ENCODE peak calls at places on chromosome 14, in nine cellular contexts. One of them, this sample, is unnamed.

GRCh38 chr14:71202881-71203280 is 295.6 kb downstream of the PCNX1 start:
- DNase-seq in breast epithelium: no peak
- DNase-seq in GM23338: no peak
- DNase-seq in endothelial cell of umbilical vein: no peak
- DNase-seq in upper lobe of left lung: no peak
- DNase-seq in sigmoid colon: no peak
- DNase-seq in HepG2: no peak
- DNase-seq in H1: no peak
- DNase-seq in HCT116: no peak
- DNase-seq in this sample: no peak

GRCh38 chr14:68677901-68678300 is 115.0 kb downstream of the ZFP36L1 start:
- DNase-seq in upper lobe of left lung: no peak
- DNase-seq in HepG2: no peak
- DNase-seq in HCT116: no peak
- DNase-seq in endothelial cell of umbilical vein: no peak
- DNase-seq in sigmoid colon: peak; percentile 27
- DNase-seq in GM23338: no peak
- DNase-seq in breast epithelium: no peak
- DNase-seq in H1: no peak
- DNase-seq in this sample: no peak

GRCh38 chr14:104137297-104138097 is 890 bp upstream of the KIF26A start:
- DNase-seq in HCT116: no peak
- DNase-seq in sigmoid colon: no peak
- DNase-seq in endothelial cell of umbilical vein: peak; percentile 51
- DNase-seq in GM23338: peak; percentile 81
- DNase-seq in upper lobe of left lung: peak; percentile 54
- DNase-seq in breast epithelium: peak; percentile 24
- DNase-seq in H1: no peak
- DNase-seq in HepG2: peak; percentile 10
- DNase-seq in this sample: peak; percentile 70

GRCh38 chr14:36083317-36083716 is 93.2 kb downstream of the PTCSC3 start:
- DNase-seq in HCT116: no peak
- DNase-seq in sigmoid colon: no peak
- DNase-seq in breast epithelium: no peak
- DNase-seq in upper lobe of left lung: no peak
- DNase-seq in GM23338: no peak
- DNase-seq in HepG2: no peak
- DNase-seq in H1: no peak
- DNase-seq in endothelial cell of umbilical vein: no peak
- DNase-seq in this sample: no peak

GRCh38 chr14:105495990-105496830 is 5.2 kb downstream of the TEDC1 start:
- DNase-seq in endothelial cell of umbilical vein: no peak
- DNase-seq in breast epithelium: no peak
- DNase-seq in H1: no peak
- DNase-seq in GM23338: no peak
- DNase-seq in sigmoid colon: no peak
- DNase-seq in upper lobe of left lung: peak; percentile 18
- DNase-seq in HCT116: no peak
- DNase-seq in HepG2: peak; percentile 85
- DNase-seq in this sample: no peak

GRCh38 chr14:25094171-25094907 is 44.4 kb upstream of the STXBP6 start:
- DNase-seq in GM23338: peak; percentile 40
- DNase-seq in endothelial cell of umbilical vein: no peak
- DNase-seq in sigmoid colon: no peak
- DNase-seq in H1: no peak
- DNase-seq in upper lobe of left lung: no peak
- DNase-seq in breast epithelium: no peak
- DNase-seq in HCT116: no peak
- DNase-seq in HepG2: no peak
- DNase-seq in this sample: no peak

GRCh38 chr14:96741151-96741977 is 55.8 kb upstream of the VRK1 start:
- DNase-seq in breast epithelium: no peak
- DNase-seq in HepG2: no peak
- DNase-seq in GM23338: peak; percentile 64
- DNase-seq in sigmoid colon: peak; percentile 67
- DNase-seq in upper lobe of left lung: peak; percentile 59
- DNase-seq in H1: peak; percentile 10
- DNase-seq in HCT116: no peak
- DNase-seq in endothelial cell of umbilical vein: peak; percentile 46
- DNase-seq in this sample: peak; percentile 68

GRCh38 chr14:100302616-100303015 is 3.6 kb downstream of the SLC25A29 start:
- DNase-seq in HepG2: no peak
- DNase-seq in upper lobe of left lung: no peak
- DNase-seq in HCT116: no peak
- DNase-seq in H1: no peak
- DNase-seq in breast epithelium: no peak
- DNase-seq in endothelial cell of umbilical vein: no peak
- DNase-seq in GM23338: no peak
- DNase-seq in sigmoid colon: no peak
- DNase-seq in this sample: peak; percentile 50

GRCh38 chr14:101542391-101542790 is 18.9 kb upstream of the DIO3 start:
- DNase-seq in breast epithelium: no peak
- DNase-seq in sigmoid colon: no peak
- DNase-seq in HCT116: no peak
- DNase-seq in HepG2: no peak
- DNase-seq in endothelial cell of umbilical vein: no peak
- DNase-seq in GM23338: no peak
- DNase-seq in upper lobe of left lung: no peak
- DNase-seq in H1: no peak
- DNase-seq in this sample: no peak

GRCh38 chr14:77024171-77024627 is 4.3 kb downstream of the IRF2BPL start:
- DNase-seq in HCT116: no peak
- DNase-seq in HepG2: peak; percentile 66
- DNase-seq in sigmoid colon: peak; percentile 78
- DNase-seq in breast epithelium: no peak
- DNase-seq in endothelial cell of umbilical vein: no peak
- DNase-seq in upper lobe of left lung: peak; percentile 71
- DNase-seq in GM23338: peak; percentile 99
- DNase-seq in H1: no peak
- DNase-seq in this sample: no peak

GRCh38 chr14:77040059-77040308 is 11.5 kb upstream of the IRF2BPL start:
- DNase-seq in HepG2: no peak
- DNase-seq in H1: no peak
- DNase-seq in sigmoid colon: no peak
- DNase-seq in HCT116: no peak
- DNase-seq in GM23338: no peak
- DNase-seq in breast epithelium: no peak
- DNase-seq in endothelial cell of umbilical vein: no peak
- DNase-seq in upper lobe of left lung: no peak
- DNase-seq in this sample: no peak

GRCh38 chr14:50015708-50016107 is 100.7 kb downstream of the VCPKMT start:
- DNase-seq in H1: no peak
- DNase-seq in upper lobe of left lung: no peak
- DNase-seq in breast epithelium: no peak
- DNase-seq in HepG2: no peak
- DNase-seq in endothelial cell of umbilical vein: no peak
- DNase-seq in sigmoid colon: no peak
- DNase-seq in GM23338: no peak
- DNase-seq in HCT116: no peak
- DNase-seq in this sample: no peak

GRCh38 chr14:50012644-50013043 is 103.7 kb downstream of the VCPKMT start:
- DNase-seq in upper lobe of left lung: no peak
- DNase-seq in HepG2: no peak
- DNase-seq in HCT116: no peak
- DNase-seq in H1: no peak
- DNase-seq in sigmoid colon: no peak
- DNase-seq in breast epithelium: no peak
- DNase-seq in GM23338: no peak
- DNase-seq in endothelial cell of umbilical vein: no peak
- DNase-seq in this sample: no peak

GRCh38 chr14:50013198-50013918 is 103.0 kb downstream of the VCPKMT start:
- DNase-seq in upper lobe of left lung: no peak
- DNase-seq in HCT116: peak; percentile 85
- DNase-seq in HepG2: peak; percentile 69
- DNase-seq in endothelial cell of umbilical vein: no peak
- DNase-seq in sigmoid colon: no peak
- DNase-seq in breast epithelium: peak; percentile 83
- DNase-seq in GM23338: no peak
- DNase-seq in H1: no peak
- DNase-seq in this sample: no peak

GRCh38 chr14:50014809-50015208 is 101.6 kb downstream of the VCPKMT start:
- DNase-seq in H1: no peak
- DNase-seq in GM23338: no peak
- DNase-seq in endothelial cell of umbilical vein: no peak
- DNase-seq in HepG2: no peak
- DNase-seq in breast epithelium: no peak
- DNase-seq in sigmoid colon: no peak
- DNase-seq in HCT116: no peak
- DNase-seq in upper lobe of left lung: no peak
- DNase-seq in this sample: no peak

GRCh38 chr14:50013934-50014333 is 102.4 kb downstream of the VCPKMT start:
- DNase-seq in HCT116: no peak
- DNase-seq in breast epithelium: no peak
- DNase-seq in HepG2: no peak
- DNase-seq in endothelial cell of umbilical vein: no peak
- DNase-seq in GM23338: no peak
- DNase-seq in H1: no peak
- DNase-seq in upper lobe of left lung: no peak
- DNase-seq in sigmoid colon: no peak
- DNase-seq in this sample: no peak
- H3K4me1 ChIP-seq in HCT116: peaks cover 60% of the 10 kb centered on the region
- H3K4me1 ChIP-seq in breast epithelium: peaks cover 3% of the 10 kb centered on the region
- H3K4me1 ChIP-seq in HepG2: peaks cover 59% of the 10 kb centered on the region
- H3K4me1 ChIP-seq in endothelial cell of umbilical vein: no peaks in the 10 kb centered on the region
- H3K4me1 ChIP-seq in GM23338: no peaks in the 10 kb centered on the region
- H3K4me1 ChIP-seq in H1: no peaks in the 10 kb centered on the region
- H3K4me1 ChIP-seq in upper lobe of left lung: no peaks in the 10 kb centered on the region
- H3K4me1 ChIP-seq in sigmoid colon: no peaks in the 10 kb centered on the region
- H3K4me1 ChIP-seq in this sample: peaks cover 13% of the 10 kb centered on the region

DNA sequence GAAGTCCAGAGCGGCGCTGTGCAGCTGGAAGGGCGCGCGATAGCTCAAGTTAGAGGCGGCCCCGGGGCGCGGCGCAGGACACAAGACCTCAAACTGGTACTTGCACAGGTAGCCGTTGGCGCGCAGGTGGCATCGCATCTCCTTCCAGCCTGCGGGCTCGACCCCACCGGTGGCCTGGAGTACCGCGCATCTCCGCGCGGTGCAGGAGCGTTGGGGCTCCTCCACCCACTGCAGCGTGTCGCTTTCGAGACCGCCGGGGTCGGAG is 553 bp downstream of the CLEC14A start:
- DNase-seq in sigmoid colon: no peak
- DNase-seq in breast epithelium: no peak
- DNase-seq in endothelial cell of umbilical vein: no peak
- DNase-seq in HepG2: no peak
- DNase-seq in H1: no peak
- DNase-seq in upper lobe of left lung: no peak
- DNase-seq in HCT116: no peak
- DNase-seq in GM23338: peak; percentile 74
- DNase-seq in this sample: no peak
- H3K4me3 ChIP-seq in sigmoid colon: peak overlapping the region; percentile 12
- H3K4me3 ChIP-seq in breast epithelium: peak overlapping the region; percentile 47
- H3K4me3 ChIP-seq in endothelial cell of umbilical vein: peak overlapping the region; percentile 99
- H3K4me3 ChIP-seq in HepG2: no peak overlapping the region
- H3K4me3 ChIP-seq in H1: peak overlapping the region; percentile 37
- H3K4me3 ChIP-seq in upper lobe of left lung: peak overlapping the region; percentile 42
- H3K4me3 ChIP-seq in HCT116: no peak overlapping the region
- H3K4me3 ChIP-seq in GM23338: peak overlapping the region; percentile 71
- H3K4me3 ChIP-seq in this sample: peak overlapping the region; percentile 45

GRCh38 chr14:88823968-88824313 is 510 bp upstream of the TTC8 start:
- DNase-seq in upper lobe of left lung: no peak
- DNase-seq in GM23338: no peak
- DNase-seq in breast epithelium: no peak
- DNase-seq in sigmoid colon: no peak
- DNase-seq in H1: no peak
- DNase-seq in endothelial cell of umbilical vein: no peak
- DNase-seq in HepG2: no peak
- DNase-seq in HCT116: no peak
- DNase-seq in this sample: no peak

GRCh38 chr14:88821888-88822287 is 2.6 kb upstream of the TTC8 start:
- DNase-seq in HepG2: no peak
- DNase-seq in HCT116: no peak
- DNase-seq in sigmoid colon: no peak
- DNase-seq in breast epithelium: no peak
- DNase-seq in upper lobe of left lung: no peak
- DNase-seq in GM23338: no peak
- DNase-seq in H1: no peak
- DNase-seq in endothelial cell of umbilical vein: no peak
- DNase-seq in this sample: no peak

GRCh38 chr14:88825503-88825902 is 1.1 kb downstream of the TTC8 start:
- DNase-seq in breast epithelium: no peak
- DNase-seq in HCT116: no peak
- DNase-seq in GM23338: no peak
- DNase-seq in HepG2: no peak
- DNase-seq in H1: no peak
- DNase-seq in endothelial cell of umbilical vein: no peak
- DNase-seq in sigmoid colon: no peak
- DNase-seq in upper lobe of left lung: no peak
- DNase-seq in this sample: no peak

GRCh38 chr14:88825078-88825458 is 617 bp downstream of the TTC8 start:
- DNase-seq in breast epithelium: no peak
- DNase-seq in HCT116: no peak
- DNase-seq in sigmoid colon: no peak
- DNase-seq in upper lobe of left lung: no peak
- DNase-seq in endothelial cell of umbilical vein: no peak
- DNase-seq in H1: no peak
- DNase-seq in GM23338: no peak
- DNase-seq in HepG2: no peak
- DNase-seq in this sample: no peak

DNA sequence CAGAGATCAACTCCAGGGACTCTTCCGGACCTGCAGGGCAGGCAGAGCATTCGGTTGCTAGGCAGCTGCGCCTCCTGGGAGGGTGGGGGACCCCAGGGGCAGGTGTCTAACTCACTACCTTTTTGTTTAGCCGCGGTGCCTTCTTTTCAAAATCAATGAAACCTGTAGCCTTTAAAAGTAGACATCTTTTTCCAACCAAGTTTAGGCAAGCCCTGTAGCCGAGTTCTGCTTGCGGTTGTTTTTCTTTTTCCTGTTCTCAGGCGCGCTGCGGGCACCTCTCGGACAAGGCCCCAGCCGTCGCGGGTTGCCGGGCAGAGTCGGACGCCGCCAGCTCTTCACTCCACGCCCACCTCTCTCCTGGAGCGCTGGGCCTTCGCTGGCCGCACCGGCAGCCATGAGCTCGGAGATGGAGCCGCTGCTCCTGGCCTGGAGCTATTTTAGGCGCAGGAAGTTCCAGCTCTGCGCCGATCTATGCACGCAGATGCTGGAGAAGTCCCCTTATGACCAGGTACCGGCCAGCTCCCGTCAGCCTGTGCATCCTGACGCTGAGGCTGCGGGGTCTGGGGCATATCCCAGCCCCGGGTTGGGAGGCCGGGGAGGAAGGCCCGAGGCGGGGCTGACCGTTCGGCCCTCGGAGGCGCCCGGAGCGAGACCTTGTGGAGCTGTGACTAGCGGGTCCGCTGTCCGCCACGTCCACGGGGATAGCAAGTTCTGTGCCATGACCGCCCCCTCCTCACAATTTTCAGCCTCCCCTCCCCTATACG is at the start of gene TTC8:
- DNase-seq in H1: peak; percentile 47
- DNase-seq in upper lobe of left lung: peak; percentile 89
- DNase-seq in HepG2: peak; percentile 80
- DNase-seq in endothelial cell of umbilical vein: peak; percentile 92
- DNase-seq in breast epithelium: peak; percentile 81
- DNase-seq in sigmoid colon: peak; percentile 90
- DNase-seq in HCT116: peak; percentile 74
- DNase-seq in GM23338: peak; percentile 93
- DNase-seq in this sample: peak; percentile 85
- TF ChIP-seq POLR2AphosphoS5 in H1: peak; percentile 88
- TF ChIP-seq POLR2AphosphoS5 in upper lobe of left lung: peak; percentile 75
- TF ChIP-seq POLR2AphosphoS5 in HepG2: peak; percentile 90
- TF ChIP-seq POLR2AphosphoS5 in endothelial cell of umbilical vein: peak; percentile 92
- TF ChIP-seq POLR2AphosphoS5 in breast epithelium: peak; percentile 85
- TF ChIP-seq POLR2AphosphoS5 in sigmoid colon: peak; percentile 81
- TF ChIP-seq POLR2AphosphoS5 in HCT116: peak; percentile 94
- TF ChIP-seq POLR2AphosphoS5 in GM23338: peak; percentile 95
- TF ChIP-seq POLR2AphosphoS5 in this sample: peak; percentile 82

GRCh38 chr14:55053500-55053899 is 2.1 kb downstream of the MAPK1IP1L start:
- DNase-seq in GM23338: no peak
- DNase-seq in sigmoid colon: no peak
- DNase-seq in upper lobe of left lung: no peak
- DNase-seq in HepG2: no peak
- DNase-seq in breast epithelium: no peak
- DNase-seq in HCT116: no peak
- DNase-seq in H1: no peak
- DNase-seq in endothelial cell of umbilical vein: no peak
- DNase-seq in this sample: no peak
- H3K4me1 ChIP-seq in GM23338: peaks cover 17% of the 10 kb centered on the region
- H3K4me1 ChIP-seq in sigmoid colon: no peaks in the 10 kb centered on the region
- H3K4me1 ChIP-seq in upper lobe of left lung: peaks cover 33% of the 10 kb centered on the region
- H3K4me1 ChIP-seq in HepG2: peaks cover 51% of the 10 kb centered on the region
- H3K4me1 ChIP-seq in breast epithelium: no peaks in the 10 kb centered on the region
- H3K4me1 ChIP-seq in HCT116: peaks cover 21% of the 10 kb centered on the region
- H3K4me1 ChIP-seq in H1: no peaks in the 10 kb centered on the region
- H3K4me1 ChIP-seq in endothelial cell of umbilical vein: peaks cover 17% of the 10 kb centered on the region
- H3K4me1 ChIP-seq in this sample: peaks cover 65% of the 10 kb centered on the region